ENCODE peak calls at places on chromosomes 3 and 15, in six cellular contexts. T, G, A, U, E and J are unnamed samples. For H3K36me3 and H3K4me1, the result is how much of the 10 kb centered on the place peaks cover.

GRCh38 chr3:71288269-71288930 is 295.1 kb downstream of the FOXP1 start:
- DNase-seq in T (no peak), G (no peak), U (no peak), A (no peak), E (no peak), J (no peak)

GRCh38 chr3:59451041-59451763 is 401.4 kb upstream of the CFAP20DC start:
- DNase-seq in G (peak), E (no peak), T (no peak), A (no peak), U (peak), J (no peak)

GRCh38 chr15:68014219-68014618 is 39.9 kb upstream of the PIAS1 start:
- DNase-seq in E (no peak), T (no peak), A (no peak), U (no peak), G (no peak), J (no peak)

GRCh38 chr3:56624725-56625124 is 58.3 kb downstream of the TASOR start:
- DNase-seq in E (no peak), A (no peak), U (no peak), G (no peak), T (no peak), J (no peak)

GRCh38 chr15:77097921-77098320 is 27.0 kb upstream of the TSPAN3 start:
- DNase-seq in E (no peak), A (no peak), G (no peak), U (no peak), T (no peak), J (no peak)

GRCh38 chr3:46709721-46710120 is 7.9 kb downstream of the PRSS50 start:
- DNase-seq in E (peak), U (no peak), T (no peak), G (no peak), A (no peak), J (peak)

GRCh38 chr3:37741644-37742043 is 120.0 kb upstream of the CTDSPL start:
- DNase-seq in A (peak), T (peak), E (peak), U (no peak), G (no peak), J (peak)

GRCh38 chr3:16332904-16333426 is 68.0 kb downstream of the OXNAD1 start:
- DNase-seq in E (no peak), G (no peak), T (no peak), U (no peak), A (no peak), J (no peak)

GRCh38 chr3:131036200-131036816 is 9.6 kb downstream of the NEK11 start:
- DNase-seq in U (no peak), E (no peak), T (no peak), G (no peak), A (no peak), J (no peak)

GRCh38 chr3:119161240-119161639 is 12.2 kb upstream of the UPK1B start:
- DNase-seq in T (no peak), A (no peak), E (no peak), G (no peak), U (no peak), J (no peak)

DNA sequence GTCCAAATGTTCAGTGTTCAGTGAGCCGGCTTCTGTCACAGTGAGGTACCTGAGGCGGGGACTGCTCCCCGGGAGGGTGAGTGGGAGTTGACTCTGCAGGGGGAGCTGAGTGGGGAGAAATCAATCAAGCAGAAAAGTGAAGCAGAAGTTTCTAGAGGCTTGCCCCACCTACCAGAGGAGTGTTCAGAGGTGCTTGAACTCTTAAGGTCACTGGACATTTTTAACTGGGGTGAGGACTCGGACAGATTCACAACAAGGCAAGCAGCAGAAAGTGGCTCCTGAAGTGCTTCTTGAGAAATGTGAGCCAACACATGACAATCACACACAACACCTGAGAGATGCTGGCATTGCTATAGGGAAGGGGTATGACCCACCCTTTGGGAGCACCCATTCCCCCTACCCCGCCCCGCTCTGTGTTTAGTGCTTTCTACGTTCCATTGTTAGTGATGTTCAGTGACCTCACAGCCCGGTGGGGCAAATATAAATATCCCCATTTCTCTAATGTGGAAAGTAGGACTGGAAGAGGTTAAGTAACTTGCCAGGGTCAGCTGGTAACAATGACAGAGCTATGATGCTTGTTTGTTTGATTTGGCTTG is 48.6 kb upstream of the AKAP13 start:
- DNase-seq in U (no peak), G (no peak), A (no peak), E (no peak), T (no peak), J (no peak)
- H3K4me3 ChIP-seq in U (peak), G (peak), A (peak), E (peak), T (no peak), J (no peak)

GRCh38 chr3:138378990-138379389 is 30.6 kb downstream of the MRAS start:
- DNase-seq in T (no peak), U (no peak), E (no peak), G (no peak), A (no peak), J (no peak)

GRCh38 chr3:138381950-138382715 is 33.8 kb downstream of the MRAS start:
- DNase-seq in T (peak), G (no peak), A (peak), U (no peak), E (peak), J (peak)

GRCh38 chr3:138383715-138384114 is 35.3 kb downstream of the MRAS start:
- DNase-seq in E (peak), U (no peak), T (no peak), A (no peak), G (no peak), J (no peak)

GRCh38 chr3:138378331-138378730 is 30.0 kb downstream of the MRAS start:
- DNase-seq in E (no peak), G (no peak), A (no peak), T (no peak), U (no peak), J (no peak)

GRCh38 chr3:138381413-138381901 is 33.1 kb downstream of the MRAS start:
- DNase-seq in A (peak), G (no peak), U (no peak), T (peak), E (peak), J (no peak)
- H3K36me3 ChIP-seq in A (under half), G (under half), U (under half), T (under half), E (under half), J (under half)

GRCh38 chr3:177597325-177598109 is 400.2 kb upstream of the TBL1XR1 start:
- DNase-seq in G (no peak), U (peak), T (no peak), E (no peak), A (no peak), J (peak)

GRCh38 chr3:177596248-177596821 is 399.1 kb upstream of the TBL1XR1 start:
- DNase-seq in U (no peak), G (no peak), E (no peak), A (no peak), T (no peak), J (no peak)

GRCh38 chr3:177598110-177598833 is 401.0 kb upstream of the TBL1XR1 start:
- DNase-seq in T (no peak), A (no peak), E (no peak), G (no peak), U (no peak), J (no peak)

GRCh38 chr3:177595789-177596188 is 398.5 kb upstream of the TBL1XR1 start:
- DNase-seq in G (no peak), E (no peak), U (no peak), T (no peak), A (no peak), J (no peak)

DNA sequence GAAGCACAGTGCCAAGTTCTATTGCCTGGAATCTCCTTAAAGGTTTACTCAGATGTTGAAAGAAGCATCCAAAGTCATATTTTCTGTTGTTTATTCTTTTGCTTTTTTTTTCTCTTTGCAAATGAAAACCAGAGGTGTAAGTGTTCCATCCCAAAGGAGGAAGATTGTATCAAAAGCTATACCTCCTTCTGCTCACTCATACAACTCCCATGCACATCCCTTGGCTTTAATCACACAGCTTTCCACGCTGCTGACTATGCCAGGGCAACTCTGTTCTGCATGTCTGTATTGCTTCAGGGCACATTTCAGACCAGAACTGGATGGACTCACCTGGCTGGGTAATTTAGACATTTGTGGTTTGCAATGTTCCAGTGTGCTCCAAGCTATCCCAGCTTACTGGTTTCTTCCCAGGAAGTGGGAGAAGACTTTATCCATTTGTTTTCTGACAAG is 399.6 kb upstream of the TBL1XR1 start:
- DNase-seq in T (no peak), A (no peak), G (no peak), U (no peak), E (no peak), J (no peak)
- H3K4me1 ChIP-seq in T (under half), A (under half), G (under half), U (under half), E (under half), J (under half)

GRCh38 chr3:28667646-28668376 is 319.2 kb upstream of the AZI2 start:
- DNase-seq in E (no peak), A (peak), U (peak), G (peak), T (no peak), J (peak)

GRCh38 chr3:28672411-28672810 is 323.8 kb upstream of the AZI2 start:
- DNase-seq in T (no peak), G (no peak), U (no peak), A (no peak), E (no peak), J (no peak)

GRCh38 chr3:28673438-28673837 is 324.8 kb upstream of the AZI2 start:
- DNase-seq in G (no peak), E (no peak), A (no peak), U (no peak), T (no peak), J (no peak)

GRCh38 chr3:28664123-28664522 is 315.5 kb upstream of the AZI2 start:
- DNase-seq in G (no peak), E (no peak), U (no peak), T (no peak), A (no peak), J (no peak)

DNA sequence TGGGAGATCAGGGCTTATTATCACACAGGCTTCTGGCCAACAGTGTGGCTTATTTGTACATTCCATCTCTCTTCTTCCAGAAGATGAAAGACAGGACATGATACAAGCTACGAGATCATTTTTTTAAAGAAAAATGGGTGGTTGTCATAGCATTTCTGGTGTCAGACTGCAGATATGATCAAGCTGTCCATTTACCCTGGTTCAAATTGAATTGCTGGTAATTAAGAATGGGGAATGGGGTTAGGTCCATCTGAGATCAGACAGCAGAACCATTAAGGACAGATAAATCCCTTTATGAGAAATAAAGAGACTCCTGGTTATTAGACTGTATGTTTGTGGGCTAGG is 319.7 kb upstream of the AZI2 start:
- DNase-seq in A (no peak), G (no peak), U (no peak), E (no peak), T (no peak), J (no peak)
- H3K4me3 ChIP-seq in A (no peak), G (no peak), U (no peak), E (no peak), T (no peak), J (no peak)

GRCh38 chr3:196541684-196542445 is 26.5 kb downstream of the WDR53 start:
- DNase-seq in U (no peak), E (no peak), G (no peak), A (no peak), T (no peak), J (no peak)
- H3K36me3 ChIP-seq in U (under half), E (under half), G (under half), A (under half), T (under half), J (under half)

GRCh38 chr3:132289311-132289710 is 27.9 kb upstream of the ACP3 start:
- DNase-seq in U (no peak), E (no peak), A (no peak), T (no peak), G (no peak), J (no peak)
- H3K4me1 ChIP-seq in U (under half), E (under half), A (under half), T (under half), G (under half), J (under half)

GRCh38 chr3:112639451-112640332 is 1.3 kb downstream of the CCDC80 start:
- DNase-seq in T (peak), U (no peak), A (no peak), G (no peak), E (no peak), J (peak)

GRCh38 chr3:112642912-112643506 is 2.1 kb upstream of the CCDC80 start:
- DNase-seq in U (peak), G (peak), T (peak), A (peak), E (peak), J (peak)

GRCh38 chr3:112640864-112641751 is at the start of gene CCDC80:
- DNase-seq in G (no peak), U (no peak), A (no peak), E (no peak), T (no peak), J (no peak)

GRCh38 chr3:112638327-112639020 is 2.5 kb downstream of the CCDC80 start:
- DNase-seq in U (no peak), G (no peak), A (peak), E (no peak), T (no peak), J (peak)

GRCh38 chr3:112640333-112640863 is 545 bp downstream of the CCDC80 start:
- DNase-seq in T (no peak), G (no peak), U (no peak), E (no peak), A (no peak), J (no peak)
- H3K4me3 ChIP-seq in T (peak), G (no peak), U (no peak), E (peak), A (peak), J (peak)